ENCODE peak calls at places on chromosome 2, in six cellular contexts. G is WTC11, R is lung, Z is coronary artery, O is Calu3, I is GM13977. K is an unnamed sample.

GRCh38 chr2:36197192-36197591 is 158.4 kb upstream of the CRIM1 start:
- DNase-seq in Z (no peak), I (no peak), G (no peak), R (no peak), O (no peak), K (no peak)

GRCh38 chr2:100606332-100606731 is 43.5 kb downstream of the PDCL3 start:
- DNase-seq in O (no peak), G (no peak), I (no peak), R (no peak), Z (no peak), K (no peak)

GRCh38 chr2:37020887-37021796 is 54.8 kb upstream of the STRN start:
- DNase-seq in R (no peak), O (no peak), Z (no peak), G (no peak), I (no peak), K (no peak)

GRCh38 chr2:25483584-25484266 is 142.0 kb upstream of the DNMT3A start:
- DNase-seq in Z (no peak), O (no peak), I (no peak), R (no peak), G (no peak), K (no peak)

GRCh38 chr2:44770221-44771187 is 171.0 kb upstream of the SIX3 start:
- DNase-seq in Z (no peak), I (no peak), R (no peak), G (peak), O (no peak), K (no peak)

GRCh38 chr2:97957432-97958183 is 38.1 kb downstream of the TMEM131 start:
- DNase-seq in O (no peak), R (no peak), I (peak), G (no peak), Z (no peak), K (no peak)

GRCh38 chr2:239327536-239328305 is 73.1 kb downstream of the HDAC4 start:
- DNase-seq in G (no peak), Z (peak), R (no peak), I (no peak), O (no peak), K (peak)

GRCh38 chr2:11343626-11344341 is 652 bp downstream of the ROCK2 start:
- DNase-seq in G (peak), O (peak), I (peak), R (peak), Z (peak), K (peak)

GRCh38 chr2:174344716-174345472 is 10.1 kb downstream of the SP9 start:
- DNase-seq in I (peak), G (no peak), O (no peak), R (no peak), Z (no peak), K (no peak)

GRCh38 chr2:36478332-36478738 is 119.6 kb downstream of the FEZ2 start:
- DNase-seq in O (peak), I (no peak), R (no peak), G (no peak), Z (no peak), K (no peak)

GRCh38 chr2:145284551-145284950 is 764.6 kb upstream of the ZEB2 start:
- DNase-seq in R (no peak), G (no peak), I (no peak), Z (no peak), O (no peak), K (no peak)

GRCh38 chr2:234110219-234110618 is 59.7 kb downstream of the SPP2 start:
- DNase-seq in R (no peak), G (no peak), O (no peak), Z (no peak), I (no peak), K (no peak)

GRCh38 chr2:210007895-210008294 is 5.5 kb downstream of the RPE start:
- DNase-seq in O (no peak), G (no peak), Z (no peak), R (no peak), I (no peak), K (no peak)

GRCh38 chr2:23839919-23840318 is 87.0 kb downstream of the ATAD2B start:
- DNase-seq in G (no peak), I (no peak), Z (no peak), R (no peak), O (no peak), K (no peak)

GRCh38 chr2:60091884-60092283 is 461.6 kb downstream of the BCL11A start:
- DNase-seq in R (no peak), O (no peak), I (no peak), Z (no peak), G (no peak), K (no peak)

GRCh38 chr2:203811491-203812221 is 55.9 kb upstream of the CTLA4 start:
- DNase-seq in Z (peak), G (no peak), O (peak), I (no peak), R (peak), K (no peak)

GRCh38 chr2:105789745-105790466 is 45.2 kb downstream of the NCK2 start:
- DNase-seq in O (no peak), G (no peak), I (peak), Z (no peak), R (no peak), K (peak)

DNA sequence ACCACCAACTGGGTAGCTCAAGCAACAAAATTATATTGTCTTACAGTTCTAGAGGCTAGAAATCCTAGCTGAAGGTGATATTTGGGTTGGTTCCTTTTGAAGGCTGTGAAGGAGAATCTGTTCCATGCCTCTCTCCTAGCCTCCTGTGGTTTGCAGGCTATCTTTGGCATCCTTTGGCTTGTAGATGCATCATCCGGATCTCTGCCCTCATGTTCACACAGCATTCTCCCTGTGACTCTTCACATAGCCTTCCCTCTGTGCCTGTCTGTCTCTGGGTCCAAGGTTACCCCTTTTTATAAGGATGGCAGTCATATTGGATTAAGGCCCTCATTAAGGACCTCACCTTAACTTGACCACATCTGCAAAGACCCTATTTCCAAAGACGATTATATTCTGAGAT is 78.6 kb upstream of the MAP3K20 start:
- DNase-seq in O (no peak), R (no peak), G (no peak), Z (no peak), I (no peak), K (no peak)
- TF ChIP-seq CTCF in O (no peak), R (no peak), G (no peak), Z (no peak), I (no peak), K (no peak)

GRCh38 chr2:8178916-8179315 is 502.9 kb upstream of the ID2 start:
- DNase-seq in I (no peak), O (no peak), G (no peak), Z (no peak), R (no peak), K (no peak)
- TF ChIP-seq CTCF in I (no peak), O (no peak), G (no peak), Z (no peak), R (no peak), K (no peak)

DNA sequence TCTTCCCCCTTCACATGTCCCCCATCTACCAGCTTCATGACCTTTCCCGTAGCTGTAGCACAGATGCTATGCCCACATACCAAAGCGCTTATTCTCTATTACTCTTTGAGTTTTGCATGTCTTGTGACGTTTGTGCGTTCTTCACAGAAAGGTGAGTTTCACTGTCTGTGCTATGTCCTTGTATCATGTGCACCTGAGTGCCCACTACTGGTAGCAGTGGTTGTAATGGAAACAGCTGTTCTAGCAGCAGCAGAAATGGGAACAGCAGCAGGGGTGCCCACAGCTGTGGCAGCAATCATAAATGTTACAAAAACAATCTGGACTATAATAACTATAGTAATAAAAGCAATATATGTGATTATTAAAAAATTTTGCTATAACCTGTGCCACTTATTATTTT is 127.1 kb downstream of the STK39 start:
- DNase-seq in G (no peak), R (no peak), Z (no peak), I (no peak), O (no peak), K (no peak)
- TF ChIP-seq CTCF in G (no peak), R (no peak), Z (no peak), I (no peak), O (no peak), K (no peak)

GRCh38 chr2:63594622-63595021 is 5.9 kb downstream of the MDH1 start:
- DNase-seq in R (no peak), I (no peak), Z (no peak), G (no peak), O (no peak), K (no peak)
- TF ChIP-seq CTCF in R (no peak), I (peak), Z (no peak), G (no peak), O (no peak), K (no peak)

DNA sequence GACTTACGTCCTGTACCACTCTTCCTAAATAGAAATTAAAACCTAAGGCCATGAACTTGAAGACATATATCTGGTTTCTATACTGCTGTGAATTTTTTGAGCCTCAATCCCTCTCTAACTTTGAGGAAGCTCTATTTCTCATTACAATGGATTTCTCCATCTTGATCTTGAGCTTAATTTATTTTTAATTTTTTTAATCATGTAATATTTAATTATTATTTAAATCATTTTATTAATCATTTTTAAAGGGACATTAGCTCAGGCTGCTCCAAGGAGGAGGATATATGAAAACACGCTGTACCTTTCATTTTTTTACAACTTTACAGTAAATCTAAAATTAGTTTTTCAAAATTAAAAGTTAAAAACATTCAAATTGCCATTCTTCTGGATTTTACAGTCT is 540.5 kb downstream of the SATB2 start:
- DNase-seq in G (no peak), I (no peak), O (no peak), R (no peak), Z (no peak), K (no peak)
- TF ChIP-seq CTCF in G (no peak), I (no peak), O (no peak), R (no peak), Z (no peak), K (no peak)

DNA sequence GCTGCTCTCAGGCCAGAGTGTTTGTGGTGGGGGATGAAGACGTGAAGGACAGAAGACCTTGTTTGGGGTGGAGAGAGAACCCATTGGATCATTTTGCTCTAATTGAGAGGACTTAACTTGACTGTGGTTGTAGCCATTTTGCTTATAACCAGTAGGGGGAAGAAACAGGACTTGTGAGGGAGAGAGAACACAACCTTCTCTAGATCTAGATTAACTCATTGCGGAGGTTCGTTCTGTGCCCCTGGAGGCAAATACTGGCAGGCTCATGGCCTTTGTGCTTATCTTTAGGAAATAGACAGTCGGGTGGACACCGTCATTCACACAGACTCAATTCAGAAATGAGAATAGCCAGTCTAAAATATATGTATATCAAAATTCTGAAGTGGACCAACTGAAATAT is 147.0 kb upstream of the LHCGR start:
- DNase-seq in G (no peak), Z (no peak), R (no peak), I (no peak), O (no peak), K (no peak)
- TF ChIP-seq CTCF in G (no peak), Z (no peak), R (no peak), I (no peak), O (no peak), K (no peak)

GRCh38 chr2:151030663-151031230 is 230.9 kb downstream of the RBM43 start:
- DNase-seq in O (no peak), G (peak), I (no peak), Z (no peak), R (no peak), K (no peak)
- TF ChIP-seq CTCF in O (peak), G (peak), I (peak), Z (no peak), R (no peak), K (peak)

GRCh38 chr2:208653383-208653782 is 246.8 kb downstream of the PTH2R start:
- DNase-seq in I (no peak), G (no peak), R (no peak), O (no peak), Z (no peak), K (no peak)

GRCh38 chr2:208657468-208657867 is 250.9 kb downstream of the PTH2R start:
- DNase-seq in Z (no peak), R (no peak), O (peak), G (peak), I (no peak), K (no peak)
- TF ChIP-seq CTCF in Z (no peak), R (no peak), O (no peak), G (no peak), I (no peak), K (no peak)

DNA sequence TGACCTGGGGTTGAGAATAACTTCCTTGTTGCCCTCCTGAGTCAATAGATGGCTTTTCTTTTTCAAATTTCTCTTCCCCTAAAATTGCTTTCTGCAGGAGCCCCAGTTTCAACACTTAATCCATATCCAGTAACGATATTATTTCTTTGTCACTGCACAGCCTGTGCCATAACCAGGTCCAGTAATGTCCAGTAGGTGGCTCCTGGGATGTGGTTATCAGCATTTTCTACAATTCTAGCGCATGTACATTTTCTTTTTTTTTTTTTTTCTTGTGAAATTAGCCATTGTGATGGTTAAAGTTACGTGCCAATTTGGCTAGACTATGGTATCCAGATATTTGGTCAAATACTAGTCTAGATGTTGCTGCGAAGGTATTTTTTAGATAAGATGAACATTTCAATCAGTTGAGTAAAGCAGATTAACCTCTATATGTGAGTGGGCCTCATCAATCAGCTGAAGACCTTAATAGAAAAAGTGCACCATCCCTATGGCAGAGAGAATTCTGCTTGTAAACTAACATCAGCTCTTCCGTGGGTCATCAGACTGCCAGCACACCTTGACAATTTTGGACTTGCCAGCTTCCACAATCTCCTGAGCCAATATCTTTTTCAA is 72.9 kb upstream of the SCG2 start:
- DNase-seq in O (peak), Z (no peak), G (no peak), I (no peak), R (no peak), K (no peak)
- TF ChIP-seq CTCF in O (peak), Z (no peak), G (no peak), I (peak), R (no peak), K (peak)

K was measured in type B pancreatic cell.